ENCODE peak calls at places on chromosome 19, in six cellular contexts. W, A, I, P, X and V are unnamed samples.

GRCh38 chr19:53525922-53526321 is 12.0 kb upstream of the ZNF331 start:
- DNase-seq in X (no peak), P (no peak), W (no peak), I (no peak), A (no peak), V (no peak)

GRCh38 chr19:40357655-40358054 is 9.2 kb downstream of the PLD3 start:
- DNase-seq in W (no peak), X (no peak), P (no peak), A (no peak), I (no peak), V (no peak)

GRCh38 chr19:49492573-49493411 is 3.4 kb upstream of the RPS11 start:
- DNase-seq in A (no peak), W (no peak), I (no peak), P (no peak), X (no peak), V (no peak)

GRCh38 chr19:50325310-50326100 is 3.7 kb downstream of the KCNC3 start:
- DNase-seq in I (peak; percentile 72), A (peak; percentile 51), P (peak; percentile 71), W (no peak), X (peak; percentile 69), V (peak; percentile 62)

GRCh38 chr19:51224163-51224641 is 678 bp upstream of the CD33 start:
- DNase-seq in I (no peak), W (no peak), A (no peak), X (no peak), P (no peak), V (no peak)

GRCh38 chr19:28136796-28137195 is 1076.2 kb downstream of the UQCRFS1 start:
- DNase-seq in I (no peak), P (no peak), X (no peak), W (no peak), A (no peak), V (no peak)

GRCh38 chr19:57615346-57615745 is 1.3 kb downstream of the ZNF134 start:
- DNase-seq in I (no peak), W (no peak), A (no peak), X (no peak), P (no peak), V (no peak)

GRCh38 chr19:49528211-49528771 is 488 bp downstream of the RCN3 start:
- DNase-seq in I (peak; percentile 57), W (no peak), X (no peak), A (no peak), P (no peak), V (no peak)

GRCh38 chr19:7272856-7273578 is 21.2 kb downstream of the INSR start:
- DNase-seq in X (no peak), P (no peak), A (no peak), I (no peak), W (peak; percentile 84), V (no peak)

GRCh38 chr19:12126707-12127106 is 13.4 kb downstream of the ZNF20 start:
- DNase-seq in X (no peak), I (no peak), A (no peak), P (no peak), W (no peak), V (no peak)

GRCh38 chr19:21947775-21948174 is 63.0 kb downstream of the ZNF208 start:
- DNase-seq in X (no peak), I (no peak), W (no peak), P (no peak), A (no peak), V (no peak)

GRCh38 chr19:17352608-17353280 is 15.4 kb downstream of the GTPBP3 start:
- DNase-seq in X (no peak), W (no peak), A (no peak), P (no peak), I (peak; percentile 58), V (no peak)

GRCh38 chr19:18795540-18795939 is 4.4 kb upstream of the COMP start:
- DNase-seq in X (no peak), A (no peak), I (no peak), P (no peak), W (no peak), V (no peak)

GRCh38 chr19:36488118-36488815 is 1.1 kb downstream of the ZNF566 start:
- DNase-seq in I (no peak), W (no peak), P (no peak), X (no peak), A (no peak), V (no peak)

GRCh38 chr19:27765912-27766725 is 1446.8 kb downstream of the UQCRFS1 start:
- DNase-seq in P (no peak), W (no peak), X (no peak), I (no peak), A (no peak), V (no peak)

GRCh38 chr19:35739275-35740107 is 2.8 kb downstream of the IGFLR1 start:
- DNase-seq in I (no peak), A (no peak), P (no peak), X (no peak), W (no peak), V (no peak)

GRCh38 chr19:5050016-5050656 is 81.2 kb downstream of the KDM4B start:
- DNase-seq in P (no peak), W (no peak), X (no peak), I (no peak), A (no peak), V (no peak)

GRCh38 chr19:18322318-18322758 is 538 bp downstream of the LSM4 start:
- DNase-seq in A (peak; percentile 71), W (no peak), P (peak; percentile 23), I (peak; percentile 73), X (no peak), V (peak; percentile 46)